ENCODE peak calls at places on chromosomes 6 and 20, in six cellular contexts. One of them, this sample, is unnamed.

GRCh38 chr20:52242237-52243230 is 51.0 kb upstream of the ZFP64 start:
- DNase-seq in cardiac fibroblast: peak
- DNase-seq in pancreas: no peak
- DNase-seq in astrocyte of the spinal cord: peak
- DNase-seq in right cardiac atrium: no peak
- DNase-seq in psoas muscle: no peak
- DNase-seq in this sample: no peak

GRCh38 chr6:123240626-123241025 is 244.6 kb downstream of the CLVS2 start:
- DNase-seq in astrocyte of the spinal cord: no peak
- DNase-seq in cardiac fibroblast: no peak
- DNase-seq in pancreas: no peak
- DNase-seq in right cardiac atrium: no peak
- DNase-seq in psoas muscle: no peak
- DNase-seq in this sample: no peak

GRCh38 chr6:152135755-152136448 is 328.4 kb downstream of the ESR1 start:
- DNase-seq in pancreas: no peak
- DNase-seq in psoas muscle: no peak
- DNase-seq in cardiac fibroblast: no peak
- DNase-seq in right cardiac atrium: no peak
- DNase-seq in astrocyte of the spinal cord: no peak
- DNase-seq in this sample: no peak

GRCh38 chr6:152478377-152479010 is 158.7 kb downstream of the SYNE1 start:
- DNase-seq in psoas muscle: no peak
- DNase-seq in right cardiac atrium: no peak
- DNase-seq in pancreas: no peak
- DNase-seq in astrocyte of the spinal cord: no peak
- DNase-seq in cardiac fibroblast: no peak
- DNase-seq in this sample: no peak

GRCh38 chr6:54134934-54135333 is 23.7 kb downstream of the MLIP start:
- DNase-seq in pancreas: no peak
- DNase-seq in astrocyte of the spinal cord: no peak
- DNase-seq in psoas muscle: no peak
- DNase-seq in cardiac fibroblast: no peak
- DNase-seq in right cardiac atrium: no peak
- DNase-seq in this sample: no peak

GRCh38 chr20:39048000-39048696 is 86.0 kb downstream of the DHX35 start:
- DNase-seq in astrocyte of the spinal cord: peak
- DNase-seq in right cardiac atrium: peak
- DNase-seq in pancreas: peak
- DNase-seq in psoas muscle: peak
- DNase-seq in cardiac fibroblast: peak
- DNase-seq in this sample: peak

GRCh38 chr6:81263531-81264168 is 488.8 kb downstream of the TENT5A start:
- DNase-seq in right cardiac atrium: no peak
- DNase-seq in psoas muscle: no peak
- DNase-seq in pancreas: no peak
- DNase-seq in cardiac fibroblast: no peak
- DNase-seq in astrocyte of the spinal cord: no peak
- DNase-seq in this sample: no peak

GRCh38 chr20:9147553-9148024 is 78.7 kb downstream of the PLCB4 start:
- DNase-seq in cardiac fibroblast: peak
- DNase-seq in psoas muscle: no peak
- DNase-seq in pancreas: no peak
- DNase-seq in right cardiac atrium: no peak
- DNase-seq in astrocyte of the spinal cord: peak
- DNase-seq in this sample: no peak

GRCh38 chr20:4942336-4942735 is 59.0 kb downstream of the SLC23A2 start:
- DNase-seq in psoas muscle: no peak
- DNase-seq in pancreas: no peak
- DNase-seq in astrocyte of the spinal cord: no peak
- DNase-seq in cardiac fibroblast: peak
- DNase-seq in right cardiac atrium: no peak
- DNase-seq in this sample: no peak

GRCh38 chr20:6783752-6784725 is 16.6 kb downstream of the BMP2 start:
- DNase-seq in right cardiac atrium: no peak
- DNase-seq in astrocyte of the spinal cord: peak
- DNase-seq in cardiac fibroblast: peak
- DNase-seq in pancreas: no peak
- DNase-seq in psoas muscle: no peak
- DNase-seq in this sample: no peak

GRCh38 chr20:39849664-39850063 is 839.4 kb downstream of the MAFB start:
- DNase-seq in right cardiac atrium: peak
- DNase-seq in cardiac fibroblast: peak
- DNase-seq in pancreas: peak
- DNase-seq in psoas muscle: peak
- DNase-seq in astrocyte of the spinal cord: peak
- DNase-seq in this sample: peak

GRCh38 chr20:44730441-44730840 is 15.2 kb upstream of the KCNK15 start:
- DNase-seq in psoas muscle: no peak
- DNase-seq in astrocyte of the spinal cord: peak
- DNase-seq in right cardiac atrium: no peak
- DNase-seq in pancreas: no peak
- DNase-seq in cardiac fibroblast: peak
- DNase-seq in this sample: peak

GRCh38 chr20:37941332-37941731 is 38.4 kb downstream of the VSTM2L start:
- DNase-seq in psoas muscle: no peak
- DNase-seq in pancreas: no peak
- DNase-seq in astrocyte of the spinal cord: no peak
- DNase-seq in cardiac fibroblast: no peak
- DNase-seq in right cardiac atrium: no peak
- DNase-seq in this sample: no peak

GRCh38 chr20:36101201-36101600 is 53.3 kb upstream of the EPB41L1 start:
- DNase-seq in cardiac fibroblast: no peak
- DNase-seq in right cardiac atrium: no peak
- DNase-seq in psoas muscle: no peak
- DNase-seq in astrocyte of the spinal cord: no peak
- DNase-seq in pancreas: peak
- DNase-seq in this sample: no peak

GRCh38 chr6:167706313-167707109 is 120.2 kb upstream of the AFDN start:
- DNase-seq in psoas muscle: no peak
- DNase-seq in cardiac fibroblast: no peak
- DNase-seq in pancreas: no peak
- DNase-seq in astrocyte of the spinal cord: no peak
- DNase-seq in right cardiac atrium: no peak
- DNase-seq in this sample: no peak

GRCh38 chr6:88517737-88518136 is 351.6 kb upstream of the CNR1 start:
- DNase-seq in right cardiac atrium: no peak
- DNase-seq in astrocyte of the spinal cord: no peak
- DNase-seq in pancreas: no peak
- DNase-seq in psoas muscle: no peak
- DNase-seq in cardiac fibroblast: peak
- DNase-seq in this sample: no peak

GRCh38 chr20:25066386-25066785 is 8.4 kb upstream of the ACSS1 start:
- DNase-seq in psoas muscle: peak
- DNase-seq in pancreas: no peak
- DNase-seq in astrocyte of the spinal cord: no peak
- DNase-seq in right cardiac atrium: no peak
- DNase-seq in cardiac fibroblast: no peak
- DNase-seq in this sample: no peak

GRCh38 chr6:166927240-166927941 is 29.0 kb downstream of the RNASET2 start:
- DNase-seq in cardiac fibroblast: no peak
- DNase-seq in psoas muscle: no peak
- DNase-seq in right cardiac atrium: no peak
- DNase-seq in pancreas: no peak
- DNase-seq in astrocyte of the spinal cord: no peak
- DNase-seq in this sample: no peak

GRCh38 chr6:168190646-168191443 is 111.8 kb upstream of the FRMD1 start:
- DNase-seq in cardiac fibroblast: no peak
- DNase-seq in right cardiac atrium: no peak
- DNase-seq in astrocyte of the spinal cord: no peak
- DNase-seq in psoas muscle: no peak
- DNase-seq in pancreas: no peak
- DNase-seq in this sample: no peak

GRCh38 chr6:27871919-27872633 is 40.1 kb downstream of the OR2B2 start:
- DNase-seq in psoas muscle: no peak
- DNase-seq in cardiac fibroblast: peak
- DNase-seq in pancreas: peak
- DNase-seq in right cardiac atrium: peak
- DNase-seq in astrocyte of the spinal cord: peak
- DNase-seq in this sample: peak

GRCh38 chr6:145142958-145143357 is 592.4 kb downstream of the EPM2A start:
- DNase-seq in cardiac fibroblast: no peak
- DNase-seq in pancreas: no peak
- DNase-seq in psoas muscle: no peak
- DNase-seq in astrocyte of the spinal cord: no peak
- DNase-seq in right cardiac atrium: no peak
- DNase-seq in this sample: no peak

GRCh38 chr6:138500045-138500665 is 861 bp upstream of the NHSL1 start:
- DNase-seq in psoas muscle: no peak
- DNase-seq in cardiac fibroblast: no peak
- DNase-seq in pancreas: no peak
- DNase-seq in astrocyte of the spinal cord: no peak
- DNase-seq in right cardiac atrium: no peak
- DNase-seq in this sample: no peak

GRCh38 chr6:138502546-138502945 is 3.3 kb upstream of the NHSL1 start:
- DNase-seq in astrocyte of the spinal cord: no peak
- DNase-seq in right cardiac atrium: no peak
- DNase-seq in cardiac fibroblast: no peak
- DNase-seq in pancreas: no peak
- DNase-seq in psoas muscle: no peak
- DNase-seq in this sample: no peak

GRCh38 chr6:138500867-138501446 is 1.7 kb upstream of the NHSL1 start:
- DNase-seq in astrocyte of the spinal cord: peak
- DNase-seq in right cardiac atrium: no peak
- DNase-seq in psoas muscle: no peak
- DNase-seq in cardiac fibroblast: no peak
- DNase-seq in pancreas: no peak
- DNase-seq in this sample: no peak

GRCh38 chr6:138498575-138499302 is 555 bp downstream of the NHSL1 start:
- DNase-seq in cardiac fibroblast: no peak
- DNase-seq in pancreas: no peak
- DNase-seq in psoas muscle: no peak
- DNase-seq in right cardiac atrium: no peak
- DNase-seq in astrocyte of the spinal cord: peak
- DNase-seq in this sample: no peak

GRCh38 chr6:138499303-138499991 is at the start of gene NHSL1:
- DNase-seq in astrocyte of the spinal cord: peak
- DNase-seq in cardiac fibroblast: no peak
- DNase-seq in pancreas: no peak
- DNase-seq in psoas muscle: no peak
- DNase-seq in right cardiac atrium: no peak
- DNase-seq in this sample: no peak
- H3K4me3 ChIP-seq in astrocyte of the spinal cord: peak
- H3K4me3 ChIP-seq in cardiac fibroblast: no peak
- H3K4me3 ChIP-seq in pancreas: peak
- H3K4me3 ChIP-seq in psoas muscle: no peak
- H3K4me3 ChIP-seq in right cardiac atrium: no peak
- H3K4me3 ChIP-seq in this sample: no peak

GRCh38 chr6:41469156-41469950 is 76.8 kb upstream of the FOXP4 start:
- DNase-seq in astrocyte of the spinal cord: no peak
- DNase-seq in pancreas: no peak
- DNase-seq in right cardiac atrium: no peak
- DNase-seq in cardiac fibroblast: no peak
- DNase-seq in psoas muscle: no peak
- DNase-seq in this sample: no peak
- H3K4me3 ChIP-seq in astrocyte of the spinal cord: no peak
- H3K4me3 ChIP-seq in pancreas: no peak
- H3K4me3 ChIP-seq in right cardiac atrium: peak
- H3K4me3 ChIP-seq in cardiac fibroblast: no peak
- H3K4me3 ChIP-seq in psoas muscle: no peak
- H3K4me3 ChIP-seq in this sample: no peak

DNA sequence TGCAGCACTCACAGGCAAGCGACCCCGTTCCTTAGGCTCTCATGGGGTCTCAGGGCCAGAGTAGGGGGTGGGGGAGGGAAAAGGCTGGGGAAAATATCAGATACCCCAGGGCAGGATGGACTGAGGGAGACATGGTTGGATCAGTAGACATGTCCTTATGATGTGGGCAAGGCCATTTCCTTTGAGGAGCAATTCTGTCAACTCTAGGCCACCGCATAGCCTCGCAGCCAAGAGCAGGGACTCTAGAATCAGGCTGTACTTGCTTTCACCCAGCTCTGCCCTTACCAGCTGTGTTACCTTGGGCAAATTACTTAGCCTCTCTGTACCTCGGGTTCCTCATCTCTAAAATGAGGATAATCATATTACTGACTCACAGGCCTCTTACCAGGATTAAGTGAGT is 2.2 kb upstream of the MAPK13 start:
- DNase-seq in right cardiac atrium: no peak
- DNase-seq in cardiac fibroblast: no peak
- DNase-seq in astrocyte of the spinal cord: no peak
- DNase-seq in psoas muscle: no peak
- DNase-seq in pancreas: no peak
- DNase-seq in this sample: no peak
- H3K4me3 ChIP-seq in right cardiac atrium: no peak
- H3K4me3 ChIP-seq in cardiac fibroblast: no peak
- H3K4me3 ChIP-seq in astrocyte of the spinal cord: no peak
- H3K4me3 ChIP-seq in psoas muscle: no peak
- H3K4me3 ChIP-seq in pancreas: no peak
- H3K4me3 ChIP-seq in this sample: no peak

GRCh38 chr20:49672109-49672681 is 41.5 kb downstream of the B4GALT5 start:
- DNase-seq in psoas muscle: no peak
- DNase-seq in astrocyte of the spinal cord: no peak
- DNase-seq in cardiac fibroblast: no peak
- DNase-seq in pancreas: no peak
- DNase-seq in right cardiac atrium: no peak
- DNase-seq in this sample: no peak

GRCh38 chr20:49671429-49671828 is 42.2 kb downstream of the B4GALT5 start:
- DNase-seq in right cardiac atrium: no peak
- DNase-seq in pancreas: no peak
- DNase-seq in psoas muscle: no peak
- DNase-seq in cardiac fibroblast: no peak
- DNase-seq in astrocyte of the spinal cord: no peak
- DNase-seq in this sample: no peak

GRCh38 chr20:49668181-49668877 is 45.3 kb downstream of the B4GALT5 start:
- DNase-seq in pancreas: no peak
- DNase-seq in astrocyte of the spinal cord: no peak
- DNase-seq in psoas muscle: no peak
- DNase-seq in cardiac fibroblast: no peak
- DNase-seq in right cardiac atrium: peak
- DNase-seq in this sample: no peak

GRCh38 chr20:49666906-49667305 is 46.8 kb downstream of the B4GALT5 start:
- DNase-seq in cardiac fibroblast: no peak
- DNase-seq in astrocyte of the spinal cord: no peak
- DNase-seq in psoas muscle: no peak
- DNase-seq in right cardiac atrium: no peak
- DNase-seq in pancreas: no peak
- DNase-seq in this sample: no peak

GRCh38 chr20:49669601-49670189 is 44.0 kb downstream of the B4GALT5 start:
- DNase-seq in astrocyte of the spinal cord: no peak
- DNase-seq in right cardiac atrium: no peak
- DNase-seq in cardiac fibroblast: peak
- DNase-seq in psoas muscle: no peak
- DNase-seq in pancreas: no peak
- DNase-seq in this sample: no peak
- H3K4me3 ChIP-seq in astrocyte of the spinal cord: no peak
- H3K4me3 ChIP-seq in right cardiac atrium: no peak
- H3K4me3 ChIP-seq in cardiac fibroblast: no peak
- H3K4me3 ChIP-seq in psoas muscle: peak
- H3K4me3 ChIP-seq in pancreas: no peak
- H3K4me3 ChIP-seq in this sample: no peak

This sample was measured in MG63.